ENCODE peak calls at places on chromosomes 12 and 14, in ten cellular contexts. One of them, this sample, is unnamed.

GRCh38 chr12:2641209-2641608 is 153.6 kb upstream of the FKBP4 start:
- DNase-seq in GM13976: no peak
- DNase-seq in AG09319: no peak
- DNase-seq in right lobe of liver: no peak
- DNase-seq in mucosa of descending colon: peak; percentile 22
- DNase-seq in heart left ventricle: peak; percentile 37
- DNase-seq in GM13977: no peak
- DNase-seq in AG09309: no peak
- DNase-seq in breast epithelium: peak; percentile 28
- DNase-seq in astrocyte of the cerebellum: no peak
- DNase-seq in this sample: no peak

GRCh38 chr14:92693998-92694780 is 54.2 kb downstream of the LGMN start:
- DNase-seq in AG09309: no peak
- DNase-seq in heart left ventricle: no peak
- DNase-seq in mucosa of descending colon: no peak
- DNase-seq in right lobe of liver: peak; percentile 51
- DNase-seq in GM13976: no peak
- DNase-seq in breast epithelium: no peak
- DNase-seq in GM13977: no peak
- DNase-seq in AG09319: no peak
- DNase-seq in astrocyte of the cerebellum: no peak
- DNase-seq in this sample: no peak

GRCh38 chr12:58479403-58479802 is 440.9 kb downstream of the LRIG3 start:
- DNase-seq in AG09319: no peak
- DNase-seq in breast epithelium: no peak
- DNase-seq in GM13976: no peak
- DNase-seq in heart left ventricle: no peak
- DNase-seq in right lobe of liver: no peak
- DNase-seq in GM13977: no peak
- DNase-seq in AG09309: no peak
- DNase-seq in mucosa of descending colon: no peak
- DNase-seq in astrocyte of the cerebellum: no peak
- DNase-seq in this sample: no peak

GRCh38 chr12:131357152-131357747 is 353.6 kb upstream of the SFSWAP start:
- DNase-seq in right lobe of liver: no peak
- DNase-seq in astrocyte of the cerebellum: no peak
- DNase-seq in GM13976: no peak
- DNase-seq in breast epithelium: no peak
- DNase-seq in GM13977: no peak
- DNase-seq in AG09309: no peak
- DNase-seq in AG09319: no peak
- DNase-seq in mucosa of descending colon: no peak
- DNase-seq in heart left ventricle: no peak
- DNase-seq in this sample: no peak

GRCh38 chr14:33393155-33393894 is 454.6 kb downstream of the NPAS3 start:
- DNase-seq in breast epithelium: no peak
- DNase-seq in GM13977: no peak
- DNase-seq in AG09309: no peak
- DNase-seq in mucosa of descending colon: no peak
- DNase-seq in astrocyte of the cerebellum: peak; percentile 2
- DNase-seq in AG09319: no peak
- DNase-seq in right lobe of liver: no peak
- DNase-seq in heart left ventricle: no peak
- DNase-seq in GM13976: no peak
- DNase-seq in this sample: no peak

GRCh38 chr12:55932546-55932919 is 1.6 kb downstream of the DGKA start:
- DNase-seq in heart left ventricle: no peak
- DNase-seq in mucosa of descending colon: peak; percentile 58
- DNase-seq in GM13976: peak; percentile 56
- DNase-seq in astrocyte of the cerebellum: no peak
- DNase-seq in right lobe of liver: no peak
- DNase-seq in AG09319: no peak
- DNase-seq in AG09309: no peak
- DNase-seq in GM13977: peak; percentile 65
- DNase-seq in breast epithelium: no peak
- DNase-seq in this sample: no peak

GRCh38 chr12:52210186-52210924 is 18.5 kb upstream of the KRT80 start:
- DNase-seq in GM13976: no peak
- DNase-seq in AG09319: peak; percentile 44
- DNase-seq in breast epithelium: peak; percentile 46
- DNase-seq in GM13977: no peak
- DNase-seq in mucosa of descending colon: no peak
- DNase-seq in heart left ventricle: no peak
- DNase-seq in AG09309: no peak
- DNase-seq in astrocyte of the cerebellum: no peak
- DNase-seq in right lobe of liver: peak; percentile 34
- DNase-seq in this sample: no peak

GRCh38 chr12:124904306-124905098 is 9.9 kb downstream of the UBC start:
- DNase-seq in breast epithelium: peak; percentile 81
- DNase-seq in right lobe of liver: peak; percentile 87
- DNase-seq in GM13976: no peak
- DNase-seq in GM13977: no peak
- DNase-seq in mucosa of descending colon: peak; percentile 82
- DNase-seq in AG09309: peak; percentile 86
- DNase-seq in astrocyte of the cerebellum: peak; percentile 46
- DNase-seq in heart left ventricle: peak; percentile 86
- DNase-seq in AG09319: peak; percentile 91
- DNase-seq in this sample: no peak

GRCh38 chr12:102891756-102892155 is 25.3 kb downstream of the PAH start:
- DNase-seq in GM13976: no peak
- DNase-seq in breast epithelium: no peak
- DNase-seq in AG09309: no peak
- DNase-seq in mucosa of descending colon: no peak
- DNase-seq in GM13977: no peak
- DNase-seq in right lobe of liver: no peak
- DNase-seq in heart left ventricle: no peak
- DNase-seq in astrocyte of the cerebellum: no peak
- DNase-seq in AG09319: no peak
- DNase-seq in this sample: no peak

GRCh38 chr12:99059824-99060526 is 414.9 kb downstream of the APAF1 start:
- DNase-seq in right lobe of liver: no peak
- DNase-seq in GM13976: no peak
- DNase-seq in GM13977: no peak
- DNase-seq in AG09309: peak; percentile 32
- DNase-seq in heart left ventricle: peak; percentile 70
- DNase-seq in astrocyte of the cerebellum: no peak
- DNase-seq in AG09319: no peak
- DNase-seq in mucosa of descending colon: no peak
- DNase-seq in breast epithelium: no peak
- DNase-seq in this sample: peak; percentile 47

GRCh38 chr14:102320033-102320660 is 601 bp downstream of the ZNF839 start:
- DNase-seq in AG09319: no peak
- DNase-seq in AG09309: no peak
- DNase-seq in heart left ventricle: peak; percentile 30
- DNase-seq in GM13977: peak; percentile 60
- DNase-seq in astrocyte of the cerebellum: no peak
- DNase-seq in breast epithelium: no peak
- DNase-seq in GM13976: peak; percentile 61
- DNase-seq in right lobe of liver: no peak
- DNase-seq in mucosa of descending colon: peak; percentile 46
- DNase-seq in this sample: peak; percentile 52

GRCh38 chr14:94596361-94596760 is 15.1 kb downstream of the SERPINA5 start:
- DNase-seq in right lobe of liver: no peak
- DNase-seq in astrocyte of the cerebellum: no peak
- DNase-seq in AG09319: no peak
- DNase-seq in AG09309: no peak
- DNase-seq in mucosa of descending colon: no peak
- DNase-seq in GM13976: no peak
- DNase-seq in breast epithelium: no peak
- DNase-seq in heart left ventricle: no peak
- DNase-seq in GM13977: no peak
- DNase-seq in this sample: no peak

GRCh38 chr12:56087220-56087619 is 7.3 kb downstream of the ERBB3 start:
- DNase-seq in mucosa of descending colon: peak; percentile 95
- DNase-seq in breast epithelium: peak; percentile 91
- DNase-seq in astrocyte of the cerebellum: no peak
- DNase-seq in GM13977: peak; percentile 2
- DNase-seq in heart left ventricle: peak; percentile 83
- DNase-seq in AG09309: no peak
- DNase-seq in AG09319: no peak
- DNase-seq in GM13976: no peak
- DNase-seq in right lobe of liver: peak; percentile 93
- DNase-seq in this sample: no peak

GRCh38 chr12:6608592-6609311 is 1.6 kb upstream of the CHD4 start:
- DNase-seq in heart left ventricle: peak; percentile 52
- DNase-seq in AG09309: no peak
- DNase-seq in GM13977: no peak
- DNase-seq in right lobe of liver: no peak
- DNase-seq in GM13976: no peak
- DNase-seq in mucosa of descending colon: no peak
- DNase-seq in breast epithelium: peak; percentile 63
- DNase-seq in AG09319: no peak
- DNase-seq in astrocyte of the cerebellum: no peak
- DNase-seq in this sample: no peak
- TF ChIP-seq CTCF in heart left ventricle: no peak
- TF ChIP-seq CTCF in AG09309: no peak
- TF ChIP-seq CTCF in GM13977: no peak
- TF ChIP-seq CTCF in right lobe of liver: no peak
- TF ChIP-seq CTCF in GM13976: no peak
- TF ChIP-seq CTCF in mucosa of descending colon: no peak
- TF ChIP-seq CTCF in breast epithelium: no peak
- TF ChIP-seq CTCF in AG09319: no peak
- TF ChIP-seq CTCF in astrocyte of the cerebellum: no peak
- TF ChIP-seq CTCF in this sample: no peak

GRCh38 chr14:90361865-90362557 is 30.3 kb upstream of the NRDE2 start:
- DNase-seq in astrocyte of the cerebellum: no peak
- DNase-seq in heart left ventricle: no peak
- DNase-seq in breast epithelium: no peak
- DNase-seq in GM13977: no peak
- DNase-seq in AG09309: no peak
- DNase-seq in GM13976: no peak
- DNase-seq in right lobe of liver: no peak
- DNase-seq in mucosa of descending colon: no peak
- DNase-seq in AG09319: no peak
- DNase-seq in this sample: no peak
- TF ChIP-seq CTCF in astrocyte of the cerebellum: no peak
- TF ChIP-seq CTCF in heart left ventricle: no peak
- TF ChIP-seq CTCF in breast epithelium: no peak
- TF ChIP-seq CTCF in GM13977: no peak
- TF ChIP-seq CTCF in AG09309: no peak
- TF ChIP-seq CTCF in GM13976: no peak
- TF ChIP-seq CTCF in right lobe of liver: no peak
- TF ChIP-seq CTCF in mucosa of descending colon: no peak
- TF ChIP-seq CTCF in AG09319: no peak
- TF ChIP-seq CTCF in this sample: no peak

GRCh38 chr12:48856379-48856778 is 4.4 kb upstream of the DDX23 start:
- DNase-seq in right lobe of liver: no peak
- DNase-seq in astrocyte of the cerebellum: no peak
- DNase-seq in heart left ventricle: no peak
- DNase-seq in AG09319: no peak
- DNase-seq in mucosa of descending colon: no peak
- DNase-seq in breast epithelium: no peak
- DNase-seq in AG09309: no peak
- DNase-seq in GM13976: no peak
- DNase-seq in GM13977: no peak
- DNase-seq in this sample: no peak
- TF ChIP-seq CTCF in right lobe of liver: no peak
- TF ChIP-seq CTCF in astrocyte of the cerebellum: no peak
- TF ChIP-seq CTCF in heart left ventricle: no peak
- TF ChIP-seq CTCF in AG09319: no peak
- TF ChIP-seq CTCF in mucosa of descending colon: no peak
- TF ChIP-seq CTCF in breast epithelium: no peak
- TF ChIP-seq CTCF in AG09309: no peak
- TF ChIP-seq CTCF in GM13976: no peak
- TF ChIP-seq CTCF in GM13977: no peak
- TF ChIP-seq CTCF in this sample: no peak

GRCh38 chr14:23299186-23299521 is 3.5 kb downstream of the PPP1R3E start:
- DNase-seq in astrocyte of the cerebellum: no peak
- DNase-seq in AG09319: no peak
- DNase-seq in AG09309: no peak
- DNase-seq in breast epithelium: no peak
- DNase-seq in mucosa of descending colon: no peak
- DNase-seq in GM13977: no peak
- DNase-seq in GM13976: no peak
- DNase-seq in heart left ventricle: no peak
- DNase-seq in right lobe of liver: no peak
- DNase-seq in this sample: no peak

GRCh38 chr14:23300687-23301223 is 1.9 kb downstream of the PPP1R3E start:
- DNase-seq in GM13977: no peak
- DNase-seq in right lobe of liver: peak; percentile 67
- DNase-seq in GM13976: no peak
- DNase-seq in AG09319: no peak
- DNase-seq in breast epithelium: no peak
- DNase-seq in heart left ventricle: peak; percentile 66
- DNase-seq in mucosa of descending colon: peak; percentile 48
- DNase-seq in AG09309: no peak
- DNase-seq in astrocyte of the cerebellum: no peak
- DNase-seq in this sample: no peak

GRCh38 chr14:23299558-23299957 is 3.1 kb downstream of the PPP1R3E start:
- DNase-seq in mucosa of descending colon: no peak
- DNase-seq in heart left ventricle: no peak
- DNase-seq in right lobe of liver: no peak
- DNase-seq in AG09319: no peak
- DNase-seq in AG09309: no peak
- DNase-seq in breast epithelium: no peak
- DNase-seq in GM13977: no peak
- DNase-seq in GM13976: no peak
- DNase-seq in astrocyte of the cerebellum: no peak
- DNase-seq in this sample: no peak

GRCh38 chr14:23301288-23301968 is 1.2 kb downstream of the PPP1R3E start:
- DNase-seq in heart left ventricle: peak; percentile 98
- DNase-seq in AG09309: peak; percentile 90
- DNase-seq in astrocyte of the cerebellum: peak; percentile 96
- DNase-seq in AG09319: peak; percentile 97
- DNase-seq in right lobe of liver: peak; percentile 99
- DNase-seq in breast epithelium: peak; percentile 96
- DNase-seq in GM13976: peak; percentile 98
- DNase-seq in mucosa of descending colon: peak; percentile 97
- DNase-seq in GM13977: peak; percentile 99
- DNase-seq in this sample: peak; percentile 98

DNA sequence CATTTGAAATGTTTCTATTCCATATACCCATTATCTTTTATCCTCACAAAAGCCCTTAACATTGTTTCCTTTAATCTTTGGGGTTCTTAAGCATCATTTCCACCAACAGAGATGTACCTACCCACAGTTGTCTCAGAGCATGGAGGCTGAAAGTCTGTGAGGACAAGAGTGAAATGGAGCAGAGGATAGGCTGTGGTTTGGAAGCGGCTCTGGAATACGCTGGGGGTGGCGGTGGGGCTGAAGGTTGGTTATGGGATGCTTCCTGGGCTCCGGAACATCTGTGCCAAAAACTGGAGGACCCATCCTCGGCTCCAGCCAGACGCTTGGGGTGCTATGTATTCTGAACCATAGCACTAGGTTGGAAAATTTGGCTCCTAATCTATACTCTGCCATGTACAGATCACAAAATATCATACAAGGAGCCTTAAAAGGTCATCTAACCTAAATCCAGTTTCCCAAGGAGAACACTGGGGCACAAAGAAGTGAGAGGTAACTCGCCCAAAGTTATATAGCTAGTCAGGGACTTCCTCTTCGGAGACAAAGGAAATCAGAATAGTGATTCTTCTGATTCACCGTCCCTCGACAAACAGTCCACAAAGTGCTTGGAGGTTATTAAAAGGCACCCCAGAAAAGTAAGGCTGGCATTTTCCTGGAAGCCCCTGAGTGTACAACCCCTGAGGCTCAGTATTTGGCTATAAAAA is 2.5 kb downstream of the PPP1R3E start:
- DNase-seq in GM13977: no peak
- DNase-seq in GM13976: no peak
- DNase-seq in heart left ventricle: no peak
- DNase-seq in AG09309: no peak
- DNase-seq in mucosa of descending colon: no peak
- DNase-seq in breast epithelium: no peak
- DNase-seq in AG09319: no peak
- DNase-seq in right lobe of liver: no peak
- DNase-seq in astrocyte of the cerebellum: no peak
- DNase-seq in this sample: no peak
- TF ChIP-seq CTCF in GM13977: no peak
- TF ChIP-seq CTCF in GM13976: no peak
- TF ChIP-seq CTCF in heart left ventricle: peak; percentile 4
- TF ChIP-seq CTCF in AG09309: peak; percentile 0
- TF ChIP-seq CTCF in mucosa of descending colon: no peak
- TF ChIP-seq CTCF in breast epithelium: no peak
- TF ChIP-seq CTCF in AG09319: no peak
- TF ChIP-seq CTCF in right lobe of liver: no peak
- TF ChIP-seq CTCF in astrocyte of the cerebellum: no peak
- TF ChIP-seq CTCF in this sample: no peak

This sample was measured in mesothelial cell of epicardium.